ENCODE peak calls at places on chromosomes 11 and 22, in four cellular contexts. One of them, this sample, is unnamed.

GRCh38 chr22:44410396-44411056 is 87.5 kb downstream of the RTL6 start:
- DNase-seq in neuronal stem cell: no peak
- DNase-seq in heart left ventricle: no peak
- DNase-seq in vagina: no peak
- DNase-seq in this sample: no peak

GRCh38 chr11:61709572-61709971 is 29.4 kb downstream of the DAGLA start:
- DNase-seq in neuronal stem cell: no peak
- DNase-seq in vagina: no peak
- DNase-seq in heart left ventricle: no peak
- DNase-seq in this sample: peak; percentile 61

GRCh38 chr11:6855971-6856542 is 6.8 kb upstream of the OR10A2 start:
- DNase-seq in neuronal stem cell: peak; percentile 59
- DNase-seq in vagina: no peak
- DNase-seq in heart left ventricle: no peak
- DNase-seq in this sample: no peak

GRCh38 chr11:127000291-127000968 is at the start of gene KIRREL3:
- DNase-seq in neuronal stem cell: no peak
- DNase-seq in heart left ventricle: no peak
- DNase-seq in vagina: no peak
- DNase-seq in this sample: no peak

GRCh38 chr22:43396934-43397457 is 14.8 kb upstream of the MPPED1 start:
- DNase-seq in vagina: no peak
- DNase-seq in heart left ventricle: peak; percentile 28
- DNase-seq in neuronal stem cell: no peak
- DNase-seq in this sample: no peak

GRCh38 chr11:123719452-123719851 is 22.0 kb downstream of the ZNF202 start:
- DNase-seq in vagina: no peak
- DNase-seq in heart left ventricle: no peak
- DNase-seq in neuronal stem cell: no peak
- DNase-seq in this sample: no peak

GRCh38 chr11:57340228-57340627 is 2.1 kb downstream of the P2RX3 start:
- DNase-seq in neuronal stem cell: no peak
- DNase-seq in vagina: no peak
- DNase-seq in heart left ventricle: no peak
- DNase-seq in this sample: no peak

GRCh38 chr11:30503156-30503555 is 83.0 kb downstream of the MPPED2 start:
- DNase-seq in heart left ventricle: no peak
- DNase-seq in vagina: no peak
- DNase-seq in neuronal stem cell: no peak
- DNase-seq in this sample: no peak

GRCh38 chr11:126834149-126834548 is 166.4 kb downstream of the KIRREL3 start:
- DNase-seq in neuronal stem cell: no peak
- DNase-seq in heart left ventricle: no peak
- DNase-seq in vagina: no peak
- DNase-seq in this sample: no peak

GRCh38 chr22:19179472-19180048 is 1.0 kb upstream of the SLC25A1 start:
- DNase-seq in heart left ventricle: peak; percentile 85
- DNase-seq in neuronal stem cell: peak; percentile 72
- DNase-seq in vagina: no peak
- DNase-seq in this sample: peak; percentile 58

GRCh38 chr11:43359432-43359818 is 705 bp downstream of the TTC17 start:
- DNase-seq in neuronal stem cell: peak; percentile 23
- DNase-seq in heart left ventricle: no peak
- DNase-seq in vagina: no peak
- DNase-seq in this sample: peak; percentile 18

GRCh38 chr11:130131957-130132850 is 27.4 kb upstream of the ST14 start:
- DNase-seq in neuronal stem cell: peak; percentile 48
- DNase-seq in vagina: no peak
- DNase-seq in heart left ventricle: no peak
- DNase-seq in this sample: peak; percentile 38

GRCh38 chr11:32752001-32752400 is 42.5 kb downstream of the CCDC73 start:
- DNase-seq in neuronal stem cell: no peak
- DNase-seq in heart left ventricle: no peak
- DNase-seq in vagina: no peak
- DNase-seq in this sample: no peak

GRCh38 chr11:63459586-63459985 is 31.4 kb downstream of the PLAAT5 start:
- DNase-seq in vagina: no peak
- DNase-seq in heart left ventricle: no peak
- DNase-seq in neuronal stem cell: no peak
- DNase-seq in this sample: no peak

GRCh38 chr11:20134991-20135736 is 25.1 kb downstream of the DBX1 start:
- DNase-seq in vagina: no peak
- DNase-seq in heart left ventricle: no peak
- DNase-seq in neuronal stem cell: no peak
- DNase-seq in this sample: no peak

GRCh38 chr11:67405688-67406339 is 1.9 kb downstream of the TBC1D10C start:
- DNase-seq in vagina: no peak
- DNase-seq in heart left ventricle: no peak
- DNase-seq in neuronal stem cell: no peak
- DNase-seq in this sample: no peak

GRCh38 chr11:88051386-88051785 is 123.9 kb downstream of the RAB38 start:
- DNase-seq in heart left ventricle: no peak
- DNase-seq in neuronal stem cell: no peak
- DNase-seq in vagina: no peak
- DNase-seq in this sample: no peak

GRCh38 chr11:12569499-12570040 is 104.7 kb upstream of the TEAD1 start:
- DNase-seq in heart left ventricle: no peak
- DNase-seq in neuronal stem cell: no peak
- DNase-seq in vagina: no peak
- DNase-seq in this sample: no peak

GRCh38 chr11:122186439-122187080 is 70.5 kb upstream of the BLID start:
- DNase-seq in neuronal stem cell: no peak
- DNase-seq in vagina: no peak
- DNase-seq in heart left ventricle: no peak
- DNase-seq in this sample: no peak

GRCh38 chr22:27223317-27224177 is 566.2 kb downstream of the MIAT start:
- DNase-seq in heart left ventricle: no peak
- DNase-seq in vagina: no peak
- DNase-seq in neuronal stem cell: no peak
- DNase-seq in this sample: no peak

DNA sequence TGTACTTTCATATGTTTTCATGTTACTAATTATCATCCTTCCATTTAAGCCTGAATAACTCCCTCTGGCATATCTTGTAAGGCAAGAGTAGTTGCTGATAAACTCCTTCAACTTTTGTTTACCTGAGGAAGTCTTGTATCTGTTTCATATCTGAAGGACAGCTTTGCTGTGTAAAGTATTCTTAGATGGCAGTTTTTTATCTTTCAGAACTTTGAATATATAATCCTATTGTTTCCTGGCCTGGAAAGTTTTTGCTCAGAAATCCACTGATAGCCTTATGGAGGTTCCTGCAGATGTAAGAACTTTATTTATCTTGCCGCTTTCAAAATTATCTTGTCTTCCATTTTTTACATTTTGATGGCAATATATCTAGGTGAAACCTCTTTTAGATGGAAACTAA is 69.1 kb downstream of the KCNQ1OT1 start:
- DNase-seq in heart left ventricle: no peak
- DNase-seq in neuronal stem cell: no peak
- DNase-seq in vagina: no peak
- DNase-seq in this sample: no peak
- H3K9me3 ChIP-seq in heart left ventricle: no peaks in the 10 kb centered on the region
- H3K9me3 ChIP-seq in neuronal stem cell: peaks cover 26% of the 10 kb centered on the region
- H3K9me3 ChIP-seq in vagina: peaks cover 11% of the 10 kb centered on the region
- H3K9me3 ChIP-seq in this sample: peaks cover 6% of the 10 kb centered on the region

DNA sequence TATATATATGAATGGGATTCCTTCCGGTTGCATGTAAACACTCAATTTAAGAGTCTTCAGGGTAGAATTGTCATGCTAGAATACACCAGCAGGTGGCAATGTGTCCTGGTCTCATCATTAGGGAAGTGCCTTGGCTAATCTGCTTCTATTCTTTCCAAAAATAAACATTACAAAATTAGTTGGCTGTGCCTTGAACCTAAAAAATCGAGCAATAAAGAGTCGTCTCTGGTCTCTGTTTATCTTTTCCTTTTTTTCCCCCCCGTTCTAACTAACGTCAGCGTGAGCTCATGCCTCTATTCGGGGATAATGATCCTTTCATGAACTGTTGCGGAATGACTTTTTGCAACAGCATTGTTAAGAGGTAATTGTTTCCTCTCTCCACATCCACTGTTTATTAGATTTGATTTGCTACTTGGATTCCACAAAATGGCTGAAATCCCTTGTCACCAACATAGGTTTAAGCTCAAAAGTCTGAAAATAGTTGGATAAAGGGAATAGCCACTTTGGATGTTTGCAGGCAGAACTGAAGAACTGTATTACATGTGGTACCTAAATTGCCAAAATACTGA is 1.2 kb upstream of the ARHGEF12 start:
- DNase-seq in heart left ventricle: no peak
- DNase-seq in vagina: no peak
- DNase-seq in neuronal stem cell: peak; percentile 66
- DNase-seq in this sample: peak; percentile 70
- H3K4me1 ChIP-seq in heart left ventricle: peaks cover 8% of the 10 kb centered on the region
- H3K4me1 ChIP-seq in vagina: peaks cover 51% of the 10 kb centered on the region
- H3K4me1 ChIP-seq in neuronal stem cell: peaks cover 11% of the 10 kb centered on the region
- H3K4me1 ChIP-seq in this sample: peaks cover 34% of the 10 kb centered on the region

GRCh38 chr22:48535868-48536690 is 1291.6 kb downstream of the BRD1 start:
- DNase-seq in heart left ventricle: no peak
- DNase-seq in neuronal stem cell: no peak
- DNase-seq in vagina: no peak
- DNase-seq in this sample: no peak
- H3K9me3 ChIP-seq in heart left ventricle: no peaks in the 10 kb centered on the region
- H3K9me3 ChIP-seq in neuronal stem cell: no peaks in the 10 kb centered on the region
- H3K9me3 ChIP-seq in vagina: no peaks in the 10 kb centered on the region
- H3K9me3 ChIP-seq in this sample: no peaks in the 10 kb centered on the region

GRCh38 chr22:48706934-48707748 is 1120.5 kb downstream of the BRD1 start:
- DNase-seq in neuronal stem cell: no peak
- DNase-seq in heart left ventricle: peak; percentile 42
- DNase-seq in vagina: no peak
- DNase-seq in this sample: no peak

GRCh38 chr22:48705917-48706605 is 1121.6 kb downstream of the BRD1 start:
- DNase-seq in heart left ventricle: peak; percentile 21
- DNase-seq in vagina: no peak
- DNase-seq in neuronal stem cell: no peak
- DNase-seq in this sample: no peak

GRCh38 chr22:48704335-48704734 is 1123.3 kb downstream of the BRD1 start:
- DNase-seq in heart left ventricle: peak; percentile 43
- DNase-seq in vagina: no peak
- DNase-seq in neuronal stem cell: no peak
- DNase-seq in this sample: no peak

GRCh38 chr22:48703265-48703941 is 1124.3 kb downstream of the BRD1 start:
- DNase-seq in neuronal stem cell: no peak
- DNase-seq in heart left ventricle: peak; percentile 39
- DNase-seq in vagina: no peak
- DNase-seq in this sample: no peak

GRCh38 chr22:48705159-48705916 is 1122.3 kb downstream of the BRD1 start:
- DNase-seq in vagina: no peak
- DNase-seq in neuronal stem cell: no peak
- DNase-seq in heart left ventricle: peak; percentile 20
- DNase-seq in this sample: no peak
- H3K4me1 ChIP-seq in vagina: no peaks in the 10 kb centered on the region
- H3K4me1 ChIP-seq in neuronal stem cell: peaks cover 31% of the 10 kb centered on the region
- H3K4me1 ChIP-seq in heart left ventricle: no peaks in the 10 kb centered on the region
- H3K4me1 ChIP-seq in this sample: no peaks in the 10 kb centered on the region

GRCh38 chr11:98964146-98964545 is 56.6 kb upstream of the CNTN5 start:
- DNase-seq in neuronal stem cell: no peak
- DNase-seq in heart left ventricle: no peak
- DNase-seq in vagina: no peak
- DNase-seq in this sample: no peak

GRCh38 chr11:98967005-98967404 is 53.7 kb upstream of the CNTN5 start:
- DNase-seq in vagina: no peak
- DNase-seq in heart left ventricle: no peak
- DNase-seq in neuronal stem cell: no peak
- DNase-seq in this sample: no peak

GRCh38 chr11:98965358-98965757 is 55.4 kb upstream of the CNTN5 start:
- DNase-seq in heart left ventricle: no peak
- DNase-seq in vagina: no peak
- DNase-seq in neuronal stem cell: no peak
- DNase-seq in this sample: no peak

DNA sequence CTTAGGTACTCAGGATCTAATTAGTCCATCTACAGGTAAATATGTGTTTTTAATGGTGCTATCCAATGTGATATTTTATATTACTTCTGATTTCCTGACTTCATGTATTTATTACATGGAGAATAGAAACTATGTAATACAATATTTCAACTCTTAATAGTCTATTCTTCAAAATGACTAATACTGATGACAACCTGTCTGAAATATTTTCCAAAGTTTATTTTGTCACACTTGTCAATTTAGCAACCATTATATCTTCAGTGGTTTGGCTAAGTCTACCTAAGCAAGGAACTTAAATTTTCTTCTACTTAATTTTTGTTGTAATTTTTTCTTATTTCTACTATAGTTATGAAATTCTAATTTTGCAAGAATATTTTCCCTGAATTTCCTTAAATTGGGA is 55.0 kb upstream of the CNTN5 start:
- DNase-seq in neuronal stem cell: no peak
- DNase-seq in heart left ventricle: no peak
- DNase-seq in vagina: no peak
- DNase-seq in this sample: no peak
- H3K9me3 ChIP-seq in neuronal stem cell: no peaks in the 10 kb centered on the region
- H3K9me3 ChIP-seq in heart left ventricle: no peaks in the 10 kb centered on the region
- H3K9me3 ChIP-seq in vagina: no peaks in the 10 kb centered on the region
- H3K9me3 ChIP-seq in this sample: no peaks in the 10 kb centered on the region

GRCh38 chr11:35152575-35152974 is 13.6 kb downstream of the CD44 start:
- DNase-seq in vagina: no peak
- DNase-seq in heart left ventricle: no peak
- DNase-seq in neuronal stem cell: no peak
- DNase-seq in this sample: no peak
- H3K4me1 ChIP-seq in vagina: peaks cover 96% of the 10 kb centered on the region
- H3K4me1 ChIP-seq in heart left ventricle: peaks cover 4% of the 10 kb centered on the region
- H3K4me1 ChIP-seq in neuronal stem cell: peaks cover 9% of the 10 kb centered on the region
- H3K4me1 ChIP-seq in this sample: no peaks in the 10 kb centered on the region

GRCh38 chr22:48658246-48658645 is 1169.4 kb downstream of the BRD1 start:
- DNase-seq in neuronal stem cell: no peak
- DNase-seq in heart left ventricle: no peak
- DNase-seq in vagina: no peak
- DNase-seq in this sample: no peak
- H3K9me3 ChIP-seq in neuronal stem cell: peaks cover 3% of the 10 kb centered on the region
- H3K9me3 ChIP-seq in heart left ventricle: no peaks in the 10 kb centered on the region
- H3K9me3 ChIP-seq in vagina: no peaks in the 10 kb centered on the region
- H3K9me3 ChIP-seq in this sample: no peaks in the 10 kb centered on the region

DNA sequence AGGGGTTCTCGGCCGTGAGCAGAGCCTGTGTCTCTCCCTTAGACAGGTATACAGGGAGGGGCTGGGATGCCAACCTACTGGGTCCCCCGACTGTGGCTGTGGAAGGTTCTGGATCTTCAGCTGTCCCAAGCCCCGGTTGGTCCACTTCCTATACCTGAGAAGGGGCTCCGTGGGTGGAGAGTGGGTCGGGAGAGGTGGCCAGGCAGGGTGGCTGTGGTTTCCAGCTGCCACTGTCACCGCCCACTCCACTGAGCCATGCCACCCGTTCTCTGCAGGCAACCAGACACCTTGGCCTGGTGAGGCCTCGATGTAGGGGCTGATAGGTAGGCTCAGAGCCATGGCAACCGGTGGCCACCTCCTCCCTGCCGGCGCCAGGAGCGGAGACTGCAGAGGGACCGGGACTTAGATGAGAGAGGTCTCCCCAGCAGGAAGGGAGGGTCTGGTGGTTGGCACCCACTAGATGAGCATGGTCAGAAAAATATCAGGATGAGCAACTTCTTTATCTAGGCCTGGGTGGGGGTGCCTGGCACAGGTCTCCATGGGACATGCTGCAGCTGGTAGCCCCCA is 53.8 kb downstream of the TRIOBP start:
- DNase-seq in vagina: no peak
- DNase-seq in neuronal stem cell: no peak
- DNase-seq in heart left ventricle: no peak
- DNase-seq in this sample: no peak
- H3K4me1 ChIP-seq in vagina: peaks cover 79% of the 10 kb centered on the region
- H3K4me1 ChIP-seq in neuronal stem cell: peaks cover 11% of the 10 kb centered on the region
- H3K4me1 ChIP-seq in heart left ventricle: peaks cover 64% of the 10 kb centered on the region
- H3K4me1 ChIP-seq in this sample: peaks cover 57% of the 10 kb centered on the region

This sample was measured in gastrocnemius medialis.